ENCODE peak calls at places on chromosomes 7 and 10, in five cellular contexts. C, V, B, S and O are unnamed samples.

GRCh38 chr10:48294431-48294830 is 12.0 kb upstream of the MAPK8 start:
- DNase-seq in V (no peak), C (no peak), B (no peak), S (no peak), O (no peak)

GRCh38 chr7:3277604-3278572 is 23.2 kb upstream of the SDK1 start:
- DNase-seq in V (no peak), S (no peak), B (no peak), C (no peak), O (no peak)

GRCh38 chr10:16986406-16987128 is 143.0 kb downstream of the CUBN start:
- DNase-seq in C (no peak), B (no peak), S (no peak), V (no peak), O (no peak)

GRCh38 chr10:109866995-109867635 is 56.2 kb downstream of the XPNPEP1 start:
- DNase-seq in C (no peak), V (no peak), S (no peak), B (no peak), O (no peak)

GRCh38 chr10:128046934-128047251 is 79.3 kb downstream of the MKI67 start:
- DNase-seq in B (no peak), C (no peak), S (no peak), V (no peak), O (no peak)

GRCh38 chr10:1309969-1310789 is 254.0 kb downstream of the WDR37 start:
- DNase-seq in C (no peak), S (no peak), B (no peak), V (no peak), O (no peak)

GRCh38 chr7:3065724-3066143 is 22.1 kb upstream of the CARD11 start:
- DNase-seq in C (no peak), B (peak), S (no peak), V (no peak), O (peak)

GRCh38 chr7:68969571-68969970 is 628.7 kb upstream of the AUTS2 start:
- DNase-seq in C (no peak), S (no peak), V (no peak), B (no peak), O (no peak)

GRCh38 chr10:10094700-10095099 is 923.0 kb upstream of the CELF2 start:
- DNase-seq in V (no peak), B (no peak), S (no peak), C (no peak), O (no peak)

GRCh38 chr7:85415743-85416142 is 228.9 kb upstream of the SEMA3D start:
- DNase-seq in S (no peak), C (no peak), V (no peak), B (no peak), O (no peak)

GRCh38 chr7:17672774-17673173 is 267.5 kb downstream of the SNX13 start:
- DNase-seq in S (no peak), B (no peak), C (no peak), V (no peak), O (no peak)

GRCh38 chr10:102642553-102643345 is 1.5 kb upstream of the TRIM8 start:
- DNase-seq in S (no peak), B (peak), V (no peak), C (no peak), O (peak)

GRCh38 chr7:117565226-117565625 is 85.4 kb downstream of the CFTR start:
- DNase-seq in V (no peak), S (no peak), B (no peak), C (no peak), O (no peak)

GRCh38 chr7:122256036-122256805 is 48.3 kb downstream of the FEZF1 start:
- DNase-seq in V (no peak), S (no peak), B (no peak), C (no peak), O (no peak)

GRCh38 chr10:28970231-28970630 is 292.9 kb downstream of the BAMBI start:
- DNase-seq in B (no peak), C (no peak), V (no peak), S (no peak), O (no peak)

GRCh38 chr7:86814980-86815379 is 171.3 kb downstream of the GRM3 start:
- DNase-seq in C (no peak), B (peak), V (no peak), S (no peak), O (peak)

GRCh38 chr7:151552352-151553028 is 32.8 kb upstream of the RHEB start:
- DNase-seq in B (no peak), C (no peak), S (no peak), V (no peak), O (peak)

GRCh38 chr10:29517352-29517923 is 117.3 kb downstream of the SVIL start:
- DNase-seq in V (no peak), B (peak), C (no peak), S (no peak), O (peak)

GRCh38 chr7:100676501-100677306 is 3.2 kb downstream of the GNB2 start:
- DNase-seq in C (no peak), V (no peak), B (no peak), S (no peak), O (no peak)
- H3K4me3 ChIP-seq in C (peak), V (peak), B (peak), S (peak), O (peak)

GRCh38 chr10:19815478-19816419 is 483 bp upstream of the PLXDC2 start:
- DNase-seq in V (peak), C (no peak), B (peak), S (peak), O (peak)
- H3K4me3 ChIP-seq in V (peak), C (peak), B (peak), S (peak), O (peak)

GRCh38 chr7:149625339-149625946 is 127.8 kb upstream of the ZNF746 start:
- DNase-seq in S (peak), C (no peak), B (peak), V (peak), O (peak)
- H3K4me3 ChIP-seq in S (peak), C (peak), B (peak), V (peak), O (peak)

DNA sequence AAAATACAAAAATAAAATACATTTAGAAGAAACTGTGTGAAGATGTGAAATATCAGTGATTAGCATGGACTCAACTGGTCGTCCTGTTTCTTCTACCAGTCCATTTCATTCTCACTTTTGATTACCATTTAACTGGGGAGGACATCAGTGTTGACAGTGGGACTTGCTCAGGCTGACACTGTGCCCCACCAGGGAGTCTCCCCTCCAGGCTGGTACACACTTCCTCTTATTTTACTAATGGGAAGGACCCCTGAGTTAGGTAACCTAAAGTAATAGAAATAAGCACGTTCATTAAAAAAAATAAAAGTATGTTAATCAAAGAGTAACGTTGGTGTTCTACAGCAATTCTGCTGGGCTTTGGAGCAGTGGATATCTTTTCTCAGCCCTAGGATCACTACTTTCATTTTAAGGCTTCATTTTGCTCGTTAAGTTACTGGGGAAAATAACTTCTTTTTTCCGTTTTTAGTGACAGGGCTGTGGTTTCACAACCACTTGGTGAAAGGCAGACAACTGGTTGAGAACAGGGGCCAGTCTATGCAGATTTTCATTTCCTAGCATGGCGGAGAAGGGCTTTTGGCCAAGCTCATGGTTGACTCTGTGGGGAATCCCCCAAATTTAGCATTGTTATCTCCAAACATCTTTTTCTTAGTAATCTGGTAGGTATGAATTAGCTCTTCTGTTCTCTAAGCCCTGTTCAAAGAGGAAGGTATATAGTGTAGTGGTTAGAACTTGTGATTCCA is 2.1 kb downstream of the SNX10 start:
- DNase-seq in S (no peak), B (no peak), V (no peak), C (no peak), O (no peak)
- H3K4me3 ChIP-seq in S (peak), B (no peak), V (no peak), C (no peak), O (no peak)

DNA sequence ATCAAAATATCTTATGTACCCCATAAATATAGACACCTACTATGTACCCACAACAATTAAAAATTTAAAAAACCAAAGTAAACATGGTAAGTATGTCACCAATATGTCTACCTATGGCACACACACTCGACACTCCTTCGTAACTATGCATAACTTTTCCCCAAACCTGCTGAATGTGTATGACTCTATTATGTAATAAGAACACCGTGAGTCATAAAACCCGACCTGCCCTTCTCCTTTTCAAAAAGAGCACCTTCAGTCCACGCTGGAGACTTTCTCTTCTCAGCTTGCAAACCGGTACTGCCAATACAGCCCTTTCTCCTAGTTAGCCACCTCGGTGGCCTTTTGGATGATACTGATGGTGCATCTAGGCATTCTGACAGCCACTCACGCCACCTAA is 186.3 kb downstream of the PRPF18 start:
- DNase-seq in S (no peak), B (no peak), C (no peak), V (no peak), O (no peak)
- H3K4me3 ChIP-seq in S (no peak), B (no peak), C (no peak), V (no peak), O (no peak)

DNA sequence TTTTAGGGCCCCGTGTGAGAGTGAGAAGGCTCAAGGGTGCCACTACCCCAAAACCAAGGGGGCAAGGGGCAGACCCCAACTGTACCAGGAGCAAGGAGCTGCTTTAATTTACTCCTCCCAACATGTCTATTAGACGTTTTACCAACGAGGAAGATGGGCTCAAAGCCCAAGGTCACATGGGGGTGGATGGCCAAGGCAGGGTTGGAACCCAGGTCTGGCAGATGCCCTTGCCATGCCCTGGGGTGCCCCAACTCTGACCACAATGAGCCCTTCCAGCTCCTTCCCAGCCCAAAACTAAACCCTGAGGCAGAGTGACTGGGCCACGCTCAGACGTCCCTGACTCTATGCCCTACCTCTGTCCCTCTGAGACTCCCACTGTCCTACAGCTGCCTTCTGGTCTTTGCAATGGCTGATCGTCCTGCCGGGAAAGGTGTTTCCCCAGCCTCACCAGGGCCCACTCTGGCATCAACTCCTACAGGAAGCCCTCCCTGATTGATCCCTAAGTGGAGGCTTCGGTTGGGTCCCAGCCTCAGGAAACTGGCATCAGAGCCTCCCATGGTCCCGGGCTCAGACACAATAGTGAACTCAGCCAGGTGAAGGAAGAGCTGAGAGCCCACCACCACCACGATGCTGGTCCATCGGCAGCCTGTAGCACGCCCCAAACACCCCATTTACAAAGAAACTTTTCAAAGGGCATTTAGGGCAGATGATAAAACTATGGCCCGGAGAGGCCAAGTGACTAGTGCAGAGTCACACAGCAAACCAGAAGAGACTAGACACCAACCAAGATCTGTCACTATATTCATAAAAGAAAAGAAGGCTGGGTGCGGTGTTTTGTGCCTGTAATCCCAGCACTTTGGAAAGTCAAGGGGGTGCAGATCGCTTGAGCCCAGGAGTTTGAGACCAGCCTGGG is 60.2 kb upstream of the MYL10 start:
- DNase-seq in V (no peak), C (no peak), B (no peak), S (no peak), O (no peak)
- H3K4me3 ChIP-seq in V (no peak), C (no peak), B (no peak), S (no peak), O (no peak)

GRCh38 chr10:133372507-133372906 is 647 bp downstream of the ECHS1 start:
- DNase-seq in S (no peak), V (no peak), C (no peak), B (peak), O (no peak)
- H3K4me3 ChIP-seq in S (peak), V (peak), C (peak), B (peak), O (no peak)

GRCh38 chr7:134781171-134781570 is 1.7 kb downstream of the CALD1 start:
- DNase-seq in B (no peak), C (no peak), V (no peak), S (no peak), O (no peak)
- H3K4me3 ChIP-seq in B (peak), C (peak), V (peak), S (peak), O (no peak)

GRCh38 chr7:64879097-64879730 is 23.9 kb upstream of the ZNF273 start:
- DNase-seq in S (no peak), B (peak), V (no peak), C (no peak), O (no peak)

GRCh38 chr7:64880322-64881297 is 22.5 kb upstream of the ZNF273 start:
- DNase-seq in C (no peak), B (peak), S (no peak), V (no peak), O (no peak)

GRCh38 chr7:64878684-64879083 is 24.4 kb upstream of the ZNF273 start:
- DNase-seq in V (no peak), C (no peak), S (no peak), B (peak), O (no peak)

GRCh38 chr7:64877714-64878610 is 25.1 kb upstream of the ZNF273 start:
- DNase-seq in B (peak), S (no peak), V (no peak), C (no peak), O (no peak)

DNA sequence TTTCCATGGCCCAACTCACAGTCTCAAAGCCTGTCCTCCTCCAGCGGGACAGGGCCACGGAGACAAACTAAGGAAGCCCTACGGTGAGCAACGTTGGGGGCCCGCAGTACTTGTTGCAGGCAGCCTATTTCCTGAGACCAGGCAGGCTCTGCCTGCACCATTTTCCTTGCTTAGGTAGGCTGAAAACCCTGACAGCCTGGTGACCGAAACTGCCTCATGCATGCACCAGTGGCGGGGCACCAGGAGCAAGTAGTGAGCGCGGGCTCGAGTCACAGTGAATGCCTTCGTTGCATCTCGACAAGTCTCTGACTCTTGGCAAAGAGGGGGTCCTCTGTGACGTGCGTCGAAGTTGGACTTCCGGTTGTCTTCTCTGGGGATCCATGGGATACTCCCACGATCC is 23.3 kb upstream of the ZNF273 start:
- DNase-seq in B (peak), V (no peak), S (no peak), C (no peak), O (no peak)
- H3K4me3 ChIP-seq in B (no peak), V (no peak), S (no peak), C (no peak), O (no peak)

GRCh38 chr10:31697271-31698168 is 231.1 kb downstream of the ARHGAP12 start:
- DNase-seq in B (peak), C (peak), S (peak), V (peak), O (no peak)
- H3K4me3 ChIP-seq in B (no peak), C (no peak), S (peak), V (peak), O (no peak)